ENCODE peak calls at places on chromosomes 16 and 17, in eight cellular contexts. N is HCT116, X is HepG2, Q is A549, F is GM12878, Z is H1, R is endothelial cell of umbilical vein, U is K562. H is an unnamed sample.

GRCh38 chr16:89303604-89304003 is 86.1 kb downstream of the ZNF778 start:
- DNase-seq in U (no peak), X (no peak), R (no peak), N (no peak), F (no peak), Q (no peak), Z (no peak), H (no peak)

GRCh38 chr17:12974319-12974661 is 43.5 kb downstream of the ELAC2 start:
- DNase-seq in F (no peak), N (no peak), U (no peak), Z (no peak), R (no peak), X (no peak), Q (no peak), H (no peak)

GRCh38 chr17:47242648-47243047 is 11.0 kb upstream of the ITGB3 start:
- DNase-seq in R (no peak), U (no peak), Q (no peak), F (no peak), N (no peak), Z (no peak), X (no peak), H (no peak)

GRCh38 chr17:64282753-64283080 is 19.7 kb upstream of the TEX2 start:
- DNase-seq in F (no peak), N (no peak), X (no peak), U (no peak), Z (no peak), Q (no peak), R (no peak), H (no peak)

GRCh38 chr17:31561469-31562412 is 170.3 kb downstream of the RAB11FIP4 start:
- DNase-seq in R (peak), U (no peak), Q (no peak), X (no peak), Z (no peak), N (no peak), F (no peak), H (peak)

GRCh38 chr17:50883850-50884291 is 17.7 kb upstream of the TOB1 start:
- DNase-seq in N (no peak), Z (no peak), F (no peak), X (no peak), R (no peak), Q (no peak), U (peak), H (peak)

GRCh38 chr16:19488213-19488640 is 33.7 kb downstream of the GDE1 start:
- DNase-seq in U (peak), Z (peak), X (no peak), Q (no peak), R (no peak), F (no peak), N (no peak), H (no peak)

GRCh38 chr17:6468051-6468790 is 24.0 kb downstream of the PIMREG start:
- DNase-seq in N (no peak), X (no peak), R (no peak), U (no peak), F (no peak), Q (no peak), Z (no peak), H (no peak)

GRCh38 chr17:40293363-40293762 is 5.7 kb downstream of the CDC6 start:
- DNase-seq in X (no peak), U (no peak), N (no peak), R (no peak), Z (no peak), F (no peak), Q (no peak), H (no peak)

GRCh38 chr17:12664894-12665262 is 812 bp upstream of the MYOCD start:
- DNase-seq in F (no peak), X (no peak), N (no peak), Q (no peak), U (no peak), Z (no peak), R (no peak), H (no peak)

GRCh38 chr17:78774956-78775571 is 7.0 kb downstream of the CYTH1 start:
- DNase-seq in U (no peak), X (no peak), N (no peak), Z (no peak), F (no peak), R (no peak), Q (no peak), H (peak)

GRCh38 chr17:17466511-17466910 is 10.3 kb upstream of the MED9 start:
- DNase-seq in F (no peak), U (no peak), Q (no peak), R (no peak), N (no peak), Z (no peak), X (no peak), H (no peak)

GRCh38 chr16:28974437-28975157 is at the start of gene SPNS1:
- DNase-seq in N (peak), U (peak), R (peak), Q (peak), F (peak), X (peak), Z (peak), H (peak)
- TF ChIP-seq POLR2A in N (peak), U (peak), R (peak), Q (peak), F (peak), X (peak), Z (peak), H (peak)

GRCh38 chr17:62705116-62705515 is 77.6 kb downstream of the MRC2 start:
- DNase-seq in N (no peak), F (no peak), Z (no peak), X (no peak), Q (no peak), R (peak), U (no peak), H (no peak)

GRCh38 chr17:62703269-62703775 is 75.9 kb downstream of the MRC2 start:
- DNase-seq in Q (peak), Z (no peak), N (no peak), R (peak), F (no peak), X (no peak), U (no peak), H (no peak)

GRCh38 chr17:62703776-62704380 is 76.4 kb downstream of the MRC2 start:
- DNase-seq in R (peak), U (peak), X (no peak), F (no peak), N (no peak), Z (peak), Q (peak), H (peak)

GRCh38 chr17:62705781-62706597 is 78.5 kb downstream of the MRC2 start:
- DNase-seq in X (no peak), R (peak), Z (peak), Q (no peak), N (no peak), F (no peak), U (no peak), H (no peak)

GRCh38 chr17:62704381-62704971 is 77.0 kb downstream of the MRC2 start:
- DNase-seq in U (peak), R (peak), F (no peak), Q (peak), Z (peak), X (no peak), N (no peak), H (peak)
- TF ChIP-seq MAX in U (no peak), R (no peak), F (no peak), Q (peak), Z (peak), X (no peak), N (peak), H (no peak)

GRCh38 chr17:81513669-81514484 is 1.3 kb upstream of the ACTG1 start:
- DNase-seq in R (peak), U (peak), Q (peak), F (no peak), N (no peak), X (peak), Z (peak), H (peak)
- TF ChIP-seq POLR2A in R (peak), U (no peak), Q (peak), F (peak), N (peak), X (no peak), Z (no peak), H (no peak)

GRCh38 chr17:4708436-4708835 is 2.0 kb upstream of the ARRB2 start:
- DNase-seq in R (no peak), X (peak), N (no peak), Z (peak), Q (peak), U (peak), F (no peak), H (no peak)
- TF ChIP-seq MAX in R (no peak), X (no peak), N (no peak), Z (no peak), Q (no peak), U (no peak), F (no peak), H (no peak)

DNA sequence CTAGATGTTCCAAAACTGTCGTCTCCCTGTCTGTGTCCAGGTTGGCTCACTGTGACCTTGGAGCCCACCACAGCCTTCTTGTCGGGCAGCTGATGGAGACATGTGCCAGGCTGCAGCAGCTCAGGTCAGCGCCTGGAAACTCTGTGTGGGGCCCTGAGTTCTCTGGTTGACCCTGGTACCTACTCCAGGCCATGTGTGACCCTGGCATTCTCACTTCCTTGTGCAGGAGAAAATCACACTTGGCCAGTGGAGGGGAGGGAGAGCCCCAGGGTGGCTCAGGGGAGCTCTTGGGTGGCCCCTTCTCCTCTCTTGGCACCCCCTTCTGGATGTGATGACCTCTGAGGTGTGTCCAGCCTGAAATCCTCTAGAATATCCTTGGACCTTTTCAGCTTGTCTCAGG is 25.0 kb upstream of the CPNE2 start:
- DNase-seq in Z (no peak), U (no peak), X (no peak), F (no peak), R (no peak), Q (no peak), N (no peak), H (no peak)
- TF ChIP-seq POLR2A in Z (no peak), U (no peak), X (no peak), F (no peak), R (no peak), Q (no peak), N (no peak), H (no peak)

DNA sequence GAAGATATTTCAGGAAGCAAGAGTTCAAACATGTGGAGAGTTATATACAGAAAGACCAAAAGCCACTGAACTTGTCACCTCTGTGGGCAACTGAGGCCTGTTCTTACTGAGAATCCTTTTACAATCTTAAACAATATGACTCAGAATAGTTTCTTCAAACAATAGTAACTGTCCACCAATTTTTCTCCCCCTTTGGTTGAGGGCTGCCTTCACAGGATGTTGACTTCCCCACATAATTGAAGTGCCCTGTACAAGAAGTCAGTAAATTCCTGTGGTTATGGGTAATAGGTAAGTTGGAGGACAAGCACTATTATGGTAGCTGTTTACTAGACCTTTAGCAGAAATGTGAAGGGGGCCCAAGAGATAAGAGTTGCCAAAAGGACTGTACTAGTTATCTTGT is 215.8 kb downstream of the CDH8 start:
- DNase-seq in F (no peak), N (no peak), X (no peak), U (no peak), Q (no peak), Z (no peak), R (no peak), H (no peak)
- TF ChIP-seq MAX in F (no peak), N (no peak), X (no peak), U (no peak), Q (no peak), Z (no peak), R (no peak), H (no peak)

GRCh38 chr17:28662527-28662829 is 473 bp downstream of the SUPT6H start:
- DNase-seq in R (no peak), Q (no peak), F (no peak), X (no peak), Z (no peak), U (no peak), N (no peak), H (no peak)

GRCh38 chr17:28665994-28666393 is 4.0 kb downstream of the SUPT6H start:
- DNase-seq in Z (no peak), R (no peak), X (no peak), F (no peak), U (no peak), N (no peak), Q (no peak), H (peak)

GRCh38 chr17:28663723-28664122 is 1.7 kb downstream of the SUPT6H start:
- DNase-seq in U (no peak), N (no peak), R (no peak), F (no peak), Q (no peak), Z (no peak), X (no peak), H (no peak)

GRCh38 chr17:28657756-28658155 is 4.0 kb downstream of the SDF2 start:
- DNase-seq in R (no peak), X (no peak), U (no peak), N (no peak), Q (no peak), F (no peak), Z (no peak), H (no peak)

GRCh38 chr17:28661635-28662526 is at the start of the genes SDF2 and SUPT6H:
- DNase-seq in N (peak), U (peak), R (peak), X (peak), Z (peak), F (peak), Q (peak), H (peak)
- TF ChIP-seq POLR2A in N (peak), U (peak), R (peak), X (peak), Z (peak), F (peak), Q (peak), H (peak)

DNA sequence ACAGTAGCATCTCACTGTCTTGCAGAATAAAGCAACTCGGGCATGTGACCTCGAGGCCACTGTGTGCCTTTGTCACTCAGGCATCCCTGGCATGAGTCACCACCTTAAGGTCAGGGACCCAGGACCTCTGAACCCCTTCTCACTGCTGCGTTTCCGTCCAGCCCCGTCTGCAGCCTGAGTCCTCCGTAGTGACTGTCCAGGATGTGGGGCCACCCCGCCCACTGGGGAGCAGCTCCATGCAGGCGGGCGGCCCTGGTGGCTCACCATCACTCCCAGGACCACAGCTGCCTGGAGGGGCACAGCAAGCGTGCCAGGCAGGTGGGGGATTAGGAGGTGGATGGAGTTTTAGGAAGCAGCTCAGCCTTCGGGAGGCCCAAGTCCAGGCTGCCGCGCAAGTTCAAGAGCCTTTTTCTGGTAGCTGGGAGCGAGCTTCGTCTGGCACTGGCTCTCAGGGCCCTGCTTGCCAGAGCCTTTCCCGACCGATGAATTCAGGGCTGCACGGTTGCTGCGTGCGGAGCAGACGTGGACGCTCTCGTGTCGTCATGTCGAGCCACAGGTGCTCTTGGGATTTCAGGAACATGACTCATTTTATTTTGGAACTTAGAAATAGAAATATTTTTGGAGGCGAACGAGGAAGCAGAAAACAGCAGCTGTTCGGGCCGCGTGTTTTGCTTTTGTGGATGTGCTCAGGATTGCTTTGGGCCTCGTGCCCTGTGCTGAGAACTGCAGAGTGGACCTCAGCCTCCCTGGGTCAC is 16.9 kb downstream of the KCTD5 start:
- DNase-seq in Z (no peak), R (no peak), X (no peak), Q (no peak), U (no peak), N (no peak), F (no peak), H (no peak)
- TF ChIP-seq MAX in Z (no peak), R (no peak), X (no peak), Q (no peak), U (no peak), N (no peak), F (no peak), H (no peak)

DNA sequence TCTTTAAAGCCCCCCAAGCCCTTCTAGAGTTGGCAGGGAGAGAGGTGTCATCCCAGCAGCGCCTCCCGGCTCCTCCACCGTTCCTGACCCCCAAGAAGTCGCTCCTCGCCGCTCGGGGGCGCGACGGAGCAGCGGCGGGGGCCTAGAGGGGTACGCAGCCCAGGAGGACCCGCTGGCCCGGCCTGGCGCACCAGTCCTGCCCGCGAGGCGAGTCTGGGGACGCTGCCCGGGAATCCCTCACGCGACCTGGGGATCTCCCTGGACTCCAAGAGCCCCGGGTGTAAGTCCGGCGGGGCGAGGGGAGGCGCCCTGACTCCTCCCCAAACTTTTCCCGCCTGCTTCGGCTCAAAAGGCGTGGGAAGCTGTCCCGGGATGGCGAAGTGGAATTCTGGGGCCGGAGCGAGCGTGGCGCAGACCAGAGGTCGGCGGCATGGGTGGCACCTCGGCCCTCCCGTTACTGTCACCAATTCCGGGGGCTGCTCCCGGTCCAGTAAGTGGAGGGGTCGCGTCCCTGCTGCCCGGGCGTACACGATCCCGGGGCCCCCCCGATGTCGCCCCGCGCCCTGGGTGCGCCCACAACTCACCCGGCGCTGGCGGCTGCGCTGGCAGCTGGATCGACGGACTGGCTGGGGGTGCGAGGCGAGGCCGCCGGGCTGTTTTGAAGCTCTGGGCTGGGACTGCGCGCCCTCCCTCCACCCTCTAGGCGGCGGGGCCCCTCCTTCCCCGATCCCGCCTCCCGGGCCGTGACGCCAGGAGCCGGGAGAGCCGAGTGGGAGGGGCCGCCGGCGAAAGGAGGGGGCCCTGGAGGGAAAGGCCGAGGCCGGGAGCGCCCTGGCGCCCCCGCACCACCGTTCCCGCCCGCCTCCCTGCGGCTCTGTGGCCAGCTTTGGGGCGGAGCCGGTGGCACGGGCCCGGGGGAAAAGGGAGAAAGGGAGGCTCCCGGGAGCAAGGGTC is at the start of gene EMP2:
- DNase-seq in R (peak), U (peak), Q (peak), F (no peak), X (peak), N (peak), Z (peak), H (peak)
- TF ChIP-seq POLR2A in R (no peak), U (no peak), Q (peak), F (no peak), X (peak), N (no peak), Z (peak), H (no peak)

GRCh38 chr16:13950821-13951547 is 31.0 kb downstream of the ERCC4 start:
- DNase-seq in R (no peak), Z (no peak), X (no peak), Q (no peak), N (no peak), U (no peak), F (no peak), H (no peak)

GRCh38 chr16:13940397-13940933 is 20.5 kb downstream of the ERCC4 start:
- DNase-seq in Q (no peak), X (peak), F (no peak), R (no peak), U (no peak), Z (no peak), N (no peak), H (no peak)

GRCh38 chr16:13945734-13946490 is 26.0 kb downstream of the ERCC4 start:
- DNase-seq in Q (no peak), Z (no peak), F (no peak), N (no peak), X (peak), U (no peak), R (no peak), H (no peak)
- TF ChIP-seq MAX in Q (no peak), Z (no peak), F (no peak), N (no peak), X (no peak), U (no peak), R (no peak), H (no peak)